ENCODE peak calls at places on chromosomes 4 and X, in seven cellular contexts. One of them, this sample, is unnamed.

GRCh38 chr4:84875636-84876371 is 90.7 kb downstream of the WDFY3 start:
- DNase-seq in MM.1S: no peak
- DNase-seq in GM23248: no peak
- DNase-seq in GM12878: no peak
- DNase-seq in neural progenitor cell: no peak
- DNase-seq in OCI-LY7: no peak
- DNase-seq in mammary epithelial cell: no peak
- DNase-seq in this sample: peak

GRCh38 chr4:159175165-159175988 is 72.5 kb downstream of the RAPGEF2 start:
- DNase-seq in neural progenitor cell: peak
- DNase-seq in mammary epithelial cell: peak
- DNase-seq in GM23248: peak
- DNase-seq in OCI-LY7: peak
- DNase-seq in GM12878: peak
- DNase-seq in MM.1S: peak
- DNase-seq in this sample: peak

GRCh38 chrX:149312936-149313432 is 192.1 kb downstream of the IDS start:
- DNase-seq in GM12878: no peak
- DNase-seq in OCI-LY7: no peak
- DNase-seq in mammary epithelial cell: no peak
- DNase-seq in GM23248: peak
- DNase-seq in neural progenitor cell: no peak
- DNase-seq in MM.1S: no peak
- DNase-seq in this sample: no peak

GRCh38 chr4:182827166-182827565 is 90.0 kb downstream of the DCTD start:
- DNase-seq in MM.1S: no peak
- DNase-seq in mammary epithelial cell: no peak
- DNase-seq in neural progenitor cell: no peak
- DNase-seq in GM12878: no peak
- DNase-seq in OCI-LY7: no peak
- DNase-seq in GM23248: no peak
- DNase-seq in this sample: no peak

GRCh38 chrX:39869846-39870601 is 227.7 kb downstream of the BCOR start:
- DNase-seq in neural progenitor cell: no peak
- DNase-seq in MM.1S: no peak
- DNase-seq in OCI-LY7: no peak
- DNase-seq in GM12878: no peak
- DNase-seq in GM23248: peak
- DNase-seq in mammary epithelial cell: peak
- DNase-seq in this sample: no peak

GRCh38 chr4:5724377-5724776 is 13.4 kb downstream of the EVC start:
- DNase-seq in MM.1S: no peak
- DNase-seq in GM23248: peak
- DNase-seq in OCI-LY7: no peak
- DNase-seq in neural progenitor cell: no peak
- DNase-seq in mammary epithelial cell: no peak
- DNase-seq in GM12878: no peak
- DNase-seq in this sample: peak

GRCh38 chr4:55921093-55921492 is 27.7 kb upstream of the CEP135 start:
- DNase-seq in mammary epithelial cell: peak
- DNase-seq in OCI-LY7: no peak
- DNase-seq in neural progenitor cell: no peak
- DNase-seq in GM12878: no peak
- DNase-seq in GM23248: peak
- DNase-seq in MM.1S: no peak
- DNase-seq in this sample: no peak

GRCh38 chr4:59630922-59631321 is 1569.2 kb upstream of the ADGRL3 start:
- DNase-seq in mammary epithelial cell: no peak
- DNase-seq in OCI-LY7: no peak
- DNase-seq in GM12878: no peak
- DNase-seq in MM.1S: no peak
- DNase-seq in neural progenitor cell: no peak
- DNase-seq in GM23248: no peak
- DNase-seq in this sample: no peak

GRCh38 chr4:173505924-173506779 is 23.9 kb downstream of the HAND2 start:
- DNase-seq in mammary epithelial cell: no peak
- DNase-seq in MM.1S: peak
- DNase-seq in GM23248: peak
- DNase-seq in GM12878: peak
- DNase-seq in neural progenitor cell: peak
- DNase-seq in OCI-LY7: peak
- DNase-seq in this sample: peak

GRCh38 chr4:184769285-184769825 is 35.5 kb upstream of the CENPU start:
- DNase-seq in GM23248: no peak
- DNase-seq in MM.1S: no peak
- DNase-seq in neural progenitor cell: no peak
- DNase-seq in OCI-LY7: no peak
- DNase-seq in mammary epithelial cell: no peak
- DNase-seq in GM12878: no peak
- DNase-seq in this sample: no peak

GRCh38 chr4:65951177-65951576 is 280.9 kb upstream of the EPHA5 start:
- DNase-seq in OCI-LY7: no peak
- DNase-seq in neural progenitor cell: no peak
- DNase-seq in MM.1S: no peak
- DNase-seq in mammary epithelial cell: no peak
- DNase-seq in GM23248: no peak
- DNase-seq in GM12878: no peak
- DNase-seq in this sample: no peak

GRCh38 chr4:52750819-52751348 is 341 bp downstream of the ERVMER34-1 start:
- DNase-seq in mammary epithelial cell: peak
- DNase-seq in neural progenitor cell: no peak
- DNase-seq in OCI-LY7: no peak
- DNase-seq in GM12878: no peak
- DNase-seq in GM23248: peak
- DNase-seq in MM.1S: no peak
- DNase-seq in this sample: no peak

GRCh38 chrX:49995021-49995731 is 72.8 kb downstream of the CLCN5 start:
- DNase-seq in mammary epithelial cell: peak
- DNase-seq in GM23248: peak
- DNase-seq in GM12878: no peak
- DNase-seq in OCI-LY7: no peak
- DNase-seq in MM.1S: no peak
- DNase-seq in neural progenitor cell: no peak
- DNase-seq in this sample: peak

GRCh38 chr4:175531405-175532091 is 280.5 kb downstream of the GPM6A start:
- DNase-seq in MM.1S: no peak
- DNase-seq in neural progenitor cell: no peak
- DNase-seq in GM12878: no peak
- DNase-seq in OCI-LY7: no peak
- DNase-seq in mammary epithelial cell: peak
- DNase-seq in GM23248: peak
- DNase-seq in this sample: peak

GRCh38 chr4:158938462-158939044 is 164.3 kb upstream of the RAPGEF2 start:
- DNase-seq in MM.1S: no peak
- DNase-seq in GM23248: peak
- DNase-seq in GM12878: no peak
- DNase-seq in neural progenitor cell: no peak
- DNase-seq in mammary epithelial cell: no peak
- DNase-seq in OCI-LY7: no peak
- DNase-seq in this sample: no peak

GRCh38 chr4:40536032-40536431 is 93.6 kb downstream of the RBM47 start:
- DNase-seq in OCI-LY7: peak
- DNase-seq in MM.1S: no peak
- DNase-seq in neural progenitor cell: no peak
- DNase-seq in GM23248: no peak
- DNase-seq in mammary epithelial cell: no peak
- DNase-seq in GM12878: no peak
- DNase-seq in this sample: no peak

GRCh38 chrX:85243761-85244410 is at the start of the genes SATL1 and ZNF711:
- DNase-seq in OCI-LY7: peak
- DNase-seq in GM12878: no peak
- DNase-seq in mammary epithelial cell: peak
- DNase-seq in MM.1S: peak
- DNase-seq in neural progenitor cell: peak
- DNase-seq in GM23248: peak
- DNase-seq in this sample: peak

GRCh38 chrX:72142094-72142843 is 10.6 kb upstream of the RTL5 start:
- DNase-seq in GM12878: no peak
- DNase-seq in MM.1S: no peak
- DNase-seq in neural progenitor cell: peak
- DNase-seq in mammary epithelial cell: no peak
- DNase-seq in OCI-LY7: no peak
- DNase-seq in GM23248: no peak
- DNase-seq in this sample: no peak

GRCh38 chrX:117538441-117539418 is 577.9 kb downstream of the KLHL13 start:
- DNase-seq in mammary epithelial cell: no peak
- DNase-seq in GM12878: no peak
- DNase-seq in GM23248: no peak
- DNase-seq in OCI-LY7: no peak
- DNase-seq in neural progenitor cell: peak
- DNase-seq in MM.1S: no peak
- DNase-seq in this sample: no peak

GRCh38 chrX:133838761-133839676 is 146.4 kb downstream of the GPC3 start:
- DNase-seq in neural progenitor cell: peak
- DNase-seq in GM23248: peak
- DNase-seq in mammary epithelial cell: peak
- DNase-seq in MM.1S: peak
- DNase-seq in GM12878: no peak
- DNase-seq in OCI-LY7: peak
- DNase-seq in this sample: peak

GRCh38 chrX:21972721-21973120 is 32.2 kb downstream of the SMS start:
- DNase-seq in MM.1S: no peak
- DNase-seq in neural progenitor cell: no peak
- DNase-seq in GM12878: no peak
- DNase-seq in GM23248: peak
- DNase-seq in OCI-LY7: no peak
- DNase-seq in mammary epithelial cell: no peak
- DNase-seq in this sample: peak

GRCh38 chr4:40962551-40963185 is 212.9 kb downstream of the NSUN7 start:
- DNase-seq in MM.1S: no peak
- DNase-seq in OCI-LY7: no peak
- DNase-seq in neural progenitor cell: no peak
- DNase-seq in mammary epithelial cell: no peak
- DNase-seq in GM23248: no peak
- DNase-seq in GM12878: no peak
- DNase-seq in this sample: no peak

GRCh38 chr4:173538148-173538902 is 8.3 kb upstream of the HAND2 start:
- DNase-seq in neural progenitor cell: peak
- DNase-seq in OCI-LY7: no peak
- DNase-seq in mammary epithelial cell: no peak
- DNase-seq in MM.1S: peak
- DNase-seq in GM23248: peak
- DNase-seq in GM12878: no peak
- DNase-seq in this sample: peak

GRCh38 chr4:158809611-158810486 is 41.0 kb downstream of the FNIP2 start:
- DNase-seq in mammary epithelial cell: peak
- DNase-seq in MM.1S: peak
- DNase-seq in OCI-LY7: peak
- DNase-seq in GM12878: peak
- DNase-seq in GM23248: peak
- DNase-seq in neural progenitor cell: no peak
- DNase-seq in this sample: peak

GRCh38 chr4:101528526-101528925 is 181.2 kb upstream of the PPP3CA start:
- DNase-seq in GM12878: no peak
- DNase-seq in neural progenitor cell: no peak
- DNase-seq in mammary epithelial cell: no peak
- DNase-seq in OCI-LY7: no peak
- DNase-seq in MM.1S: no peak
- DNase-seq in GM23248: no peak
- DNase-seq in this sample: no peak

GRCh38 chrX:476724-477075 is 90.0 kb upstream of the PPP2R3B start:
- DNase-seq in mammary epithelial cell: no peak
- DNase-seq in neural progenitor cell: no peak
- DNase-seq in GM12878: no peak
- DNase-seq in OCI-LY7: no peak
- DNase-seq in GM23248: no peak
- DNase-seq in MM.1S: no peak
- DNase-seq in this sample: no peak
- H3K4me2 ChIP-seq in mammary epithelial cell: no peak
- H3K4me2 ChIP-seq in neural progenitor cell: no peak
- H3K4me2 ChIP-seq in GM12878: no peak
- H3K4me2 ChIP-seq in OCI-LY7: no peak
- H3K4me2 ChIP-seq in GM23248: no peak
- H3K4me2 ChIP-seq in MM.1S: no peak
- H3K4me2 ChIP-seq in this sample: no peak

DNA sequence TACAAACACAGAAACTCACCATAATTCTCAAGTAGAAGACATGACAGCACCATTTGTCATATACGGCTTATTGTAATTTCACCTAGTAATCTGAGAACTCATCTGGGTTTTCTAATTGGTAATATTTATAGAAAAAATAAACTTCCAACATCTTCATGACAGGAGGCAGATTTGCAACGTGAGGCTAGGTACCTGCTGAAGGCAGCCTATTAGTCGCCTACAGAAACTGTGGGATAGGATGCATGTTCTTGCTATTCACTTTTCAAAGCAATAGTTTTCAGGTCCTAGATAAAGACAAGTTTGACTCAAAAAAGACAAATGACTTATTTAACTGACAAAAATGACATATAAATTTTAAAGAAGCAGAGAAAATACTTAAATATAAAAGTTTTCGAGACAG is 2.9 kb downstream of the ZNF732 start:
- DNase-seq in neural progenitor cell: no peak
- DNase-seq in GM12878: no peak
- DNase-seq in GM23248: no peak
- DNase-seq in OCI-LY7: no peak
- DNase-seq in MM.1S: no peak
- DNase-seq in mammary epithelial cell: no peak
- DNase-seq in this sample: no peak
- H3K4me2 ChIP-seq in neural progenitor cell: no peak
- H3K4me2 ChIP-seq in GM12878: no peak
- H3K4me2 ChIP-seq in GM23248: no peak
- H3K4me2 ChIP-seq in OCI-LY7: no peak
- H3K4me2 ChIP-seq in MM.1S: no peak
- H3K4me2 ChIP-seq in mammary epithelial cell: no peak
- H3K4me2 ChIP-seq in this sample: no peak

GRCh38 chr4:187475901-187476300 is 519.7 kb upstream of the ZFP42 start:
- DNase-seq in GM23248: no peak
- DNase-seq in OCI-LY7: no peak
- DNase-seq in GM12878: no peak
- DNase-seq in mammary epithelial cell: no peak
- DNase-seq in neural progenitor cell: no peak
- DNase-seq in MM.1S: no peak
- DNase-seq in this sample: no peak

GRCh38 chr4:187478292-187479205 is 517.0 kb upstream of the ZFP42 start:
- DNase-seq in neural progenitor cell: no peak
- DNase-seq in MM.1S: no peak
- DNase-seq in GM23248: peak
- DNase-seq in mammary epithelial cell: peak
- DNase-seq in GM12878: no peak
- DNase-seq in OCI-LY7: no peak
- DNase-seq in this sample: peak

GRCh38 chr4:187474238-187474637 is 521.3 kb upstream of the ZFP42 start:
- DNase-seq in OCI-LY7: no peak
- DNase-seq in neural progenitor cell: no peak
- DNase-seq in mammary epithelial cell: no peak
- DNase-seq in MM.1S: no peak
- DNase-seq in GM12878: no peak
- DNase-seq in GM23248: no peak
- DNase-seq in this sample: no peak

GRCh38 chr4:187480146-187481145 is 515.1 kb upstream of the ZFP42 start:
- DNase-seq in GM23248: peak
- DNase-seq in neural progenitor cell: no peak
- DNase-seq in OCI-LY7: no peak
- DNase-seq in GM12878: no peak
- DNase-seq in MM.1S: no peak
- DNase-seq in mammary epithelial cell: peak
- DNase-seq in this sample: peak

GRCh38 chr4:187477224-187477623 is 518.3 kb upstream of the ZFP42 start:
- DNase-seq in MM.1S: peak
- DNase-seq in GM23248: no peak
- DNase-seq in GM12878: no peak
- DNase-seq in mammary epithelial cell: no peak
- DNase-seq in OCI-LY7: no peak
- DNase-seq in neural progenitor cell: no peak
- DNase-seq in this sample: no peak
- H3K4me2 ChIP-seq in MM.1S: peak
- H3K4me2 ChIP-seq in GM23248: no peak
- H3K4me2 ChIP-seq in GM12878: no peak
- H3K4me2 ChIP-seq in mammary epithelial cell: no peak
- H3K4me2 ChIP-seq in OCI-LY7: no peak
- H3K4me2 ChIP-seq in neural progenitor cell: no peak
- H3K4me2 ChIP-seq in this sample: no peak

GRCh38 chr4:61214680-61215079 is 14.6 kb downstream of the ADGRL3 start:
- DNase-seq in neural progenitor cell: no peak
- DNase-seq in MM.1S: no peak
- DNase-seq in GM23248: no peak
- DNase-seq in GM12878: no peak
- DNase-seq in mammary epithelial cell: no peak
- DNase-seq in OCI-LY7: no peak
- DNase-seq in this sample: no peak
- H3K4me2 ChIP-seq in neural progenitor cell: no peak
- H3K4me2 ChIP-seq in MM.1S: no peak
- H3K4me2 ChIP-seq in GM23248: no peak
- H3K4me2 ChIP-seq in GM12878: no peak
- H3K4me2 ChIP-seq in mammary epithelial cell: no peak
- H3K4me2 ChIP-seq in OCI-LY7: no peak
- H3K4me2 ChIP-seq in this sample: no peak

This sample was measured in mesenchymal stem cell.